ENCODE peak calls at places on chromosome 18, in nine cellular contexts. D is T-cell; Y is HepG2; G is CD4-positive, alpha-beta T cell; P is activated T-cell treated with anti-CD3 and anti-CD28 coated beads, Interleukin-2, amount 50 U/mL, for 4 hours; A is T-helper 17 cell; O is heart right ventricle; B is central memory CD8-positive, alpha-beta T cell; X is heart left ventricle. M is an unnamed sample.

GRCh38 chr18:78739115-78739514 is 240.5 kb upstream of the SALL3 start:
- ATAC-seq in P (no peak), Y (no peak), G (no peak), X (no peak), D (no peak), B (no peak), A (no peak), O (no peak), M (no peak)

GRCh38 chr18:61159246-61159645 is 174.0 kb upstream of the CDH20 start:
- ATAC-seq in X (no peak), D (no peak), Y (no peak), G (no peak), A (no peak), P (no peak), O (no peak), B (no peak), M (no peak)

GRCh38 chr18:22521026-22521707 is 103.5 kb upstream of the CTAGE1 start:
- ATAC-seq in P (no peak), G (no peak), Y (no peak), X (peak), A (no peak), B (no peak), D (no peak), O (peak), M (no peak)

GRCh38 chr18:61348230-61348629 is 15.0 kb downstream of the CDH20 start:
- ATAC-seq in G (no peak), X (no peak), B (no peak), A (no peak), Y (no peak), D (no peak), O (no peak), P (no peak), M (no peak)

GRCh38 chr18:210780-211179 is 52.4 kb downstream of the USP14 start:
- ATAC-seq in B (no peak), O (no peak), A (no peak), Y (no peak), G (no peak), X (no peak), P (no peak), D (no peak), M (no peak)

GRCh38 chr18:10792181-10792580 is 266.4 kb downstream of the NAPG start:
- ATAC-seq in B (no peak), Y (no peak), D (no peak), A (no peak), G (no peak), P (no peak), X (no peak), O (no peak), M (no peak)

GRCh38 chr18:33611525-33612135 is 33.6 kb downstream of the ASXL3 start:
- ATAC-seq in X (no peak), B (no peak), O (no peak), Y (no peak), D (no peak), G (no peak), P (no peak), A (no peak), M (no peak)

GRCh38 chr18:75625966-75626365 is 198.5 kb upstream of the SMIM21 start:
- ATAC-seq in A (no peak), D (no peak), G (no peak), P (no peak), O (no peak), Y (no peak), X (no peak), B (no peak), M (no peak)

GRCh38 chr18:50707841-50708240 is 112.0 kb downstream of the MRO start:
- ATAC-seq in A (no peak), O (no peak), X (no peak), D (no peak), G (no peak), B (no peak), P (no peak), Y (no peak), M (peak)

GRCh38 chr18:25923193-25923592 is 167.2 kb downstream of the SS18 start:
- ATAC-seq in B (no peak), D (no peak), P (no peak), Y (no peak), G (no peak), X (no peak), O (no peak), A (no peak), M (no peak)

GRCh38 chr18:12659904-12660605 is 2.1 kb upstream of the SPIRE1 start:
- ATAC-seq in Y (no peak), D (no peak), O (peak), P (no peak), G (peak), X (no peak), A (peak), B (peak), M (no peak)

GRCh38 chr18:67771271-67771670 is 254.8 kb upstream of the DSEL start:
- ATAC-seq in Y (no peak), B (no peak), O (no peak), D (no peak), G (no peak), A (no peak), X (no peak), P (no peak), M (no peak)

GRCh38 chr18:22179174-22179573 is 9.8 kb downstream of the GATA6 start:
- ATAC-seq in X (no peak), D (no peak), P (no peak), Y (no peak), O (no peak), G (no peak), A (no peak), B (no peak), M (no peak)

GRCh38 chr18:51191139-51191717 is 6.3 kb downstream of the MEX3C start:
- ATAC-seq in X (peak), B (peak), D (peak), G (peak), A (peak), Y (no peak), P (peak), O (no peak), M (no peak)

GRCh38 chr18:9068346-9068745 is 34.2 kb upstream of the NDUFV2 start:
- ATAC-seq in A (no peak), P (no peak), B (no peak), O (no peak), Y (no peak), X (no peak), D (no peak), G (no peak), M (no peak)

GRCh38 chr18:10057808-10058791 is 144.3 kb downstream of the VAPA start:
- ATAC-seq in O (peak), P (no peak), Y (no peak), G (no peak), B (no peak), D (no peak), X (peak), A (no peak), M (peak)

GRCh38 chr18:47815486-47816270 is 114.8 kb downstream of the SMAD2 start:
- ATAC-seq in B (no peak), O (no peak), D (no peak), G (no peak), A (no peak), X (no peak), Y (no peak), P (no peak), M (no peak)